ENCODE peak calls at places on chromosomes 11 and 22, in four cellular contexts. S is AG20443, T is omental fat pad, X is neural progenitor cell. F is an unnamed sample.

GRCh38 chr22:22171357-22172218 is 73.0 kb upstream of the VPREB1 start:
- DNase-seq in X (peak), S (peak), T (no peak), F (peak)

GRCh38 chr11:86873573-86874083 is 73.3 kb downstream of the PRSS23 start:
- DNase-seq in X (no peak), T (no peak), S (no peak), F (no peak)

GRCh38 chr11:28976012-28976800 is 868.0 kb downstream of the METTL15 start:
- DNase-seq in T (no peak), X (no peak), S (no peak), F (no peak)

GRCh38 chr22:21766933-21767462 is 31.4 kb upstream of the YPEL1 start:
- DNase-seq in X (no peak), T (no peak), S (no peak), F (no peak)

GRCh38 chr11:111378773-111379499 is at the start of gene POU2AF1:
- DNase-seq in T (no peak), S (peak), X (no peak), F (no peak)

GRCh38 chr11:45993438-45994064 is 71.1 kb downstream of the LARGE2 start:
- DNase-seq in X (no peak), T (no peak), S (peak), F (peak)

GRCh38 chr22:38696606-38697005 is 4.1 kb downstream of the JOSD1 start:
- DNase-seq in S (peak), X (no peak), T (no peak), F (no peak)

GRCh38 chr11:111312076-111312475 is 13.7 kb downstream of the POU2AF3 start:
- DNase-seq in S (no peak), T (no peak), X (no peak), F (no peak)

F was measured in ELF-1.